ENCODE peak calls at places on chromosomes 7 and 10, in five cellular contexts. M is OCI-LY7, E is HCT116, Y is GM23248, T is PC-3. A is an unnamed sample.

GRCh38 chr10:42952931-42953683 is 123.8 kb upstream of the RET start:
- DNase-seq in Y (no peak), T (no peak), E (no peak), M (no peak), A (no peak)

GRCh38 chr7:105141068-105141467 is 127.1 kb downstream of the KMT2E start:
- DNase-seq in M (peak; percentile 23), Y (peak; percentile 64), E (peak; percentile 8), T (peak; percentile 27), A (peak; percentile 78)

GRCh38 chr7:27640914-27641570 is 21.6 kb downstream of the HIBADH start:
- DNase-seq in T (peak; percentile 93), E (no peak), Y (peak; percentile 29), M (no peak), A (no peak)

GRCh38 chr7:142385528-142386340 is 127.9 kb upstream of the PRSS58 start:
- DNase-seq in Y (peak; percentile 81), T (peak; percentile 84), M (peak; percentile 67), E (peak; percentile 72), A (peak; percentile 78)

GRCh38 chr7:76037310-76037709 is 10.5 kb downstream of the STYXL1 start:
- DNase-seq in E (no peak), Y (peak; percentile 98), M (no peak), T (peak; percentile 11), A (no peak)

GRCh38 chr10:7562026-7562425 is 104.7 kb downstream of the ITIH5 start:
- DNase-seq in M (no peak), E (no peak), T (no peak), Y (peak; percentile 38), A (no peak)

GRCh38 chr10:59700709-59701108 is 8.9 kb downstream of the SLC16A9 start:
- DNase-seq in M (no peak), T (no peak), Y (no peak), E (no peak), A (peak; percentile 62)

GRCh38 chr10:61973169-61973568 is 71.7 kb downstream of the ARID5B start:
- DNase-seq in Y (peak; percentile 21), E (no peak), T (no peak), M (no peak), A (no peak)

GRCh38 chr7:101589976-101590662 is 39.0 kb downstream of the MYL10 start:
- DNase-seq in E (no peak), T (no peak), Y (no peak), M (no peak), A (no peak)

GRCh38 chr10:91907914-91908357 is 1.4 kb downstream of the FGFBP3 start:
- DNase-seq in E (no peak), M (no peak), T (no peak), Y (peak; percentile 10), A (peak; percentile 56)

GRCh38 chr7:151381333-151382078 is 28.3 kb downstream of the WDR86 start:
- DNase-seq in T (no peak), M (peak; percentile 33), E (no peak), Y (peak; percentile 22), A (peak; percentile 85)

GRCh38 chr7:11737723-11738122 is 94.3 kb downstream of the THSD7A start:
- DNase-seq in T (peak; percentile 74), Y (peak; percentile 70), E (no peak), M (no peak), A (no peak)

GRCh38 chr7:127905491-127906330 is 125.5 kb downstream of the LRRC4 start:
- DNase-seq in Y (peak; percentile 69), M (no peak), E (no peak), T (peak; percentile 16), A (no peak)

GRCh38 chr7:112880786-112881418 is 90.7 kb upstream of the TMEM168 start:
- DNase-seq in M (no peak), E (no peak), T (no peak), Y (no peak), A (no peak)

GRCh38 chr10:86969421-86970041 is 1.2 kb downstream of the ADIRF start:
- DNase-seq in T (peak; percentile 65), M (no peak), Y (peak; percentile 89), E (no peak), A (no peak)

GRCh38 chr7:108454317-108454673 is 1.9 kb downstream of the NRCAM start:
- DNase-seq in M (no peak), T (no peak), Y (no peak), E (no peak), A (no peak)

GRCh38 chr10:110848106-110848505 is 23.6 kb upstream of the PDCD4 start:
- DNase-seq in T (no peak), Y (no peak), M (no peak), E (no peak), A (no peak)

GRCh38 chr7:119283353-119283752 is 989.6 kb upstream of the KCND2 start:
- DNase-seq in T (no peak), E (no peak), M (no peak), Y (no peak), A (no peak)

GRCh38 chr7:92641921-92642511 is 51.8 kb upstream of the FAM133B start:
- DNase-seq in E (no peak), T (peak; percentile 26), M (no peak), Y (peak; percentile 72), A (no peak)

GRCh38 chr7:130838738-130839137 is 104.7 kb upstream of the KLF14 start:
- DNase-seq in Y (peak; percentile 94), E (peak; percentile 91), T (peak; percentile 98), M (no peak), A (no peak)

GRCh38 chr10:73886625-73887024 is 12.3 kb upstream of the CAMK2G start:
- DNase-seq in T (peak; percentile 79), E (no peak), M (no peak), Y (peak; percentile 48), A (no peak)

GRCh38 chr10:120979435-120980315 is 128.5 kb downstream of the WDR11 start:
- DNase-seq in Y (peak; percentile 10), T (no peak), E (peak; percentile 62), M (no peak), A (peak; percentile 92)

GRCh38 chr10:28587970-28588290 is 55.0 kb downstream of the WAC start:
- DNase-seq in Y (peak; percentile 50), M (no peak), T (no peak), E (no peak), A (no peak)

GRCh38 chr7:30750574-30751256 is 1.2 kb upstream of the INMT start:
- DNase-seq in M (no peak), Y (peak; percentile 87), T (no peak), E (no peak), A (no peak)

GRCh38 chr7:133742709-133743538 is 384.2 kb upstream of the LRGUK start:
- DNase-seq in Y (peak; percentile 57), M (peak; percentile 8), T (peak; percentile 42), E (no peak), A (peak; percentile 59)

GRCh38 chr10:127738512-127739424 is 1.8 kb downstream of the FOXI2 start:
- DNase-seq in M (no peak), T (no peak), Y (no peak), E (no peak), A (peak; percentile 53)

GRCh38 chr7:32163911-32164310 is 93.7 kb upstream of the PDE1C start:
- DNase-seq in M (no peak), T (no peak), E (no peak), Y (peak; percentile 57), A (no peak)

DNA sequence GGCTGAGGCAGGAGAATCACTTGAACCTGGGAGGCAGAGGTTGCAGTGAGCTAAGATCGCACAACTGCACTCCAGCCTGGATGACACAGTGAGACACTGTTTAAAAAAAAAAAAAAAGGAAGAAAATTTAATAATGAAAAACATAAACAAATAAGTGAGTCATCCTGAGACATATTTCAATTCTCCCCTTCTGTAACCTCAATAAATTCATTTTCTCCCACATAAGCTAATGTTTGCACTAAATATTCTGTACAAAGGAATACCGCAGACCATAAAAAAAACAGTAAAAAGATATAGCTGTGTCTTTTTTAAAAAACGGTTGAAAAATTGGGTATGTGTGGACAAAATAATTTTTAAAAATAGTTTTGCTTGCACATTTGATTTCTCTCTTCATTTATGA is 654.0 kb downstream of the KCNMA1 start:
- DNase-seq in Y (no peak), M (no peak), T (peak; percentile 66), E (no peak), A (no peak)
- TF ChIP-seq EZH2phosphoT487 in Y (no peak), M (no peak), T (no peak), E (no peak), A (no peak)

GRCh38 chr7:416761-417624 is 102.7 kb downstream of the PDGFA start:
- DNase-seq in M (no peak), Y (no peak), E (no peak), T (no peak), A (no peak)
- TF ChIP-seq EZH2phosphoT487 in M (no peak), Y (no peak), E (no peak), T (no peak), A (no peak)

GRCh38 chr10:123945506-123945905 is 53.9 kb upstream of the CPXM2 start:
- DNase-seq in T (peak; percentile 47), Y (peak; percentile 79), E (peak; percentile 63), M (peak; percentile 63), A (peak; percentile 64)
- TF ChIP-seq EZH2phosphoT487 in T (no peak), Y (no peak), E (no peak), M (no peak), A (no peak)

GRCh38 chr10:133215586-133215985 is 14.4 kb upstream of the UTF1 start:
- DNase-seq in Y (no peak), E (no peak), T (no peak), M (no peak), A (no peak)

GRCh38 chr10:133216776-133217175 is 13.2 kb upstream of the UTF1 start:
- DNase-seq in T (no peak), Y (no peak), E (no peak), M (no peak), A (no peak)

GRCh38 chr10:133218891-133219290 is 11.1 kb upstream of the UTF1 start:
- DNase-seq in Y (no peak), M (no peak), E (no peak), T (no peak), A (no peak)

GRCh38 chr10:133219782-133220181 is 10.2 kb upstream of the UTF1 start:
- DNase-seq in T (no peak), Y (no peak), M (no peak), E (no peak), A (peak; percentile 87)

DNA sequence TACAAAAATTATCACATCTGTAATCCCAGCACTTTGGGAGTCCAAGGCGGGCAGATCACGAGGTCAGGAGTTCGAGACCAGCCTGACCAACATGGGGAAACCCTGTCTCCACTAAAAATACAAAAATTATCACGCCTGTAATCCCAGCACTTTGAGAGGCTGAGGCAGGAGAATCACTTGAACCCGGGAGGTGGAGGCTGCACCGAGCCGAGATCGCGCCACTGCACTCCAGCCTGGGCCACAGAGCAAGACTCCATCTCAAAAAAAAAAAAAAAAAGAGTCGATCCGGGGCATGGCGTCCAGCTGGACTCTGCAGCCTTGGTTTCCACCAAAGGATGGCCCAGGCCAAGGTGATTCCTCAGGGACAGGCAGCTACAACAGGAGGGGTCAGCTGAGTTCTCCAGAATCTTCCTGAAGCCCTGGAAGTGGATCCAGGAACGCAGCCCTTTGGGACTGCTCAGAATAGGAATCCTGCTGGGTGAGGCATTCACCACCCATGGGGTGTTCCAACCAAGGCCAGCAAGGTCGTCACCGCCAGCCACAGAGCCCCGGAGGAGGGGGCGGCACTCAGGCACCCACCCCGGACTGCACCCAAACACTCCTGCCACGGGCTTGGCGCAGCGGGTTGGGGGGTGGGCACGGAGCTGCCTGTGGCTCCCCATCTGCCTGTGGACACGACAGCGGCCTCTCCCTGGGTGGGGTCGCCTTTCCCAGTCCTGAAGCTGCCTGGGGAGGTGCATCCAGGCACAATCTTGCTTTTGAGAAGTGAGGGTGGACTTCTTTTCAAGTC is 12.0 kb upstream of the UTF1 start:
- DNase-seq in T (no peak), Y (no peak), M (no peak), E (no peak), A (no peak)
- TF ChIP-seq EZH2phosphoT487 in T (no peak), Y (no peak), M (no peak), E (no peak), A (no peak)

GRCh38 chr7:37218956-37219355 is 229.7 kb downstream of the ELMO1 start:
- DNase-seq in E (no peak), T (no peak), M (no peak), Y (no peak), A (peak; percentile 37)
- TF ChIP-seq EZH2phosphoT487 in E (no peak), T (no peak), M (no peak), Y (no peak), A (no peak)

A was measured in GM23338.